ENCODE peak calls at places on chromosomes 3 and 15, in nine cellular contexts. F, Y, J, E, W, N, Z, C and U are unnamed samples.
A peak's percentile ranks its signal among the peaks of the same experiment; 100 is the strongest.

GRCh38 chr3:8386221-8386620 is 115.4 kb upstream of the LMCD1 start:
- DNase-seq in J (no peak), F (no peak), C (no peak), W (no peak), Z (no peak), Y (no peak), N (no peak), E (no peak), U (no peak)

GRCh38 chr3:25151497-25151896 is 276.6 kb upstream of the RARB start:
- DNase-seq in C (no peak), Y (no peak), E (no peak), J (no peak), N (no peak), F (no peak), W (no peak), Z (no peak), U (no peak)

GRCh38 chr3:119912220-119912619 is 130.3 kb downstream of the NR1I2 start:
- DNase-seq in J (no peak), N (no peak), W (no peak), Y (no peak), Z (no peak), C (no peak), F (no peak), E (no peak), U (no peak)

GRCh38 chr3:137469263-137469662 is 294.9 kb upstream of the SOX14 start:
- DNase-seq in W (no peak), F (no peak), Y (no peak), J (no peak), N (no peak), C (no peak), E (no peak), Z (no peak), U (no peak)

GRCh38 chr15:38524156-38524555 is 40.5 kb downstream of the RASGRP1 start:
- DNase-seq in F (no peak), Y (no peak), E (no peak), Z (no peak), W (no peak), N (no peak), C (no peak), J (no peak), U (no peak)

GRCh38 chr15:75350601-75351331 is 3.9 kb downstream of the NEIL1 start:
- DNase-seq in Y (no peak), C (no peak), N (no peak), Z (peak; percentile 4), W (no peak), E (no peak), F (no peak), J (no peak), U (no peak)

GRCh38 chr15:33183334-33183733 is 11.2 kb downstream of the FMN1 start:
- DNase-seq in Y (no peak), E (no peak), J (no peak), N (no peak), F (no peak), W (no peak), Z (no peak), C (no peak), U (no peak)

GRCh38 chr15:66673410-66674322 is 28.4 kb upstream of the SMAD6 start:
- DNase-seq in F (peak; percentile 37), W (peak; percentile 60), N (no peak), E (peak; percentile 87), J (no peak), C (peak; percentile 93), Y (no peak), Z (no peak), U (no peak)

GRCh38 chr3:19815805-19816204 is 118.2 kb downstream of the EFHB start:
- DNase-seq in C (no peak), E (no peak), W (no peak), N (no peak), Y (no peak), Z (no peak), F (no peak), J (no peak), U (no peak)

GRCh38 chr3:190131329-190131728 is 10.6 kb upstream of the P3H2 start:
- DNase-seq in N (no peak), J (no peak), W (peak; percentile 24), E (no peak), F (peak; percentile 52), Y (no peak), C (no peak), Z (no peak), U (no peak)

GRCh38 chr3:160331127-160331937 is 67.7 kb downstream of the IFT80 start:
- DNase-seq in W (peak; percentile 29), C (no peak), J (peak; percentile 56), F (no peak), Z (no peak), E (no peak), Y (no peak), N (no peak), U (no peak)

GRCh38 chr3:58556761-58557181 is 19.8 kb upstream of the ACOX2 start:
- DNase-seq in C (no peak), J (no peak), E (no peak), W (no peak), Z (no peak), F (no peak), Y (peak; percentile 41), N (no peak), U (peak; percentile 86)

GRCh38 chr3:126979076-126979628 is 3.8 kb upstream of the PLXNA1 start:
- DNase-seq in Z (no peak), E (no peak), F (no peak), C (no peak), Y (no peak), J (no peak), N (no peak), W (no peak), U (no peak)

GRCh38 chr3:45064512-45065372 is 38.6 kb downstream of the CLEC3B start:
- DNase-seq in F (no peak), J (no peak), E (no peak), C (no peak), N (no peak), W (peak; percentile 23), Y (no peak), Z (peak; percentile 55), U (no peak)

GRCh38 chr3:129602730-129603560 is 3.5 kb downstream of the PLXND1 start:
- DNase-seq in Z (no peak), N (no peak), Y (no peak), W (no peak), F (no peak), C (peak; percentile 74), E (peak; percentile 56), J (no peak), U (no peak)

GRCh38 chr3:134336587-134336986 is 37.7 kb downstream of the AMOTL2 start:
- DNase-seq in Y (no peak), F (no peak), E (no peak), Z (no peak), N (no peak), J (no peak), C (no peak), W (no peak), U (no peak)

GRCh38 chr3:186700267-186700666 is 16.9 kb upstream of the KNG1 start:
- DNase-seq in Y (no peak), E (no peak), W (no peak), Z (no peak), J (no peak), C (no peak), F (no peak), N (no peak), U (no peak)

GRCh38 chr15:76239786-76240185 is 71.5 kb downstream of the ETFA start:
- DNase-seq in W (no peak), Y (no peak), N (no peak), C (no peak), E (no peak), Z (no peak), J (no peak), F (no peak), U (no peak)

GRCh38 chr3:11530153-11530721 is 113.5 kb downstream of the VGLL4 start:
- DNase-seq in Z (no peak), W (no peak), E (no peak), Y (no peak), F (no peak), J (no peak), C (no peak), N (no peak), U (no peak)

DNA sequence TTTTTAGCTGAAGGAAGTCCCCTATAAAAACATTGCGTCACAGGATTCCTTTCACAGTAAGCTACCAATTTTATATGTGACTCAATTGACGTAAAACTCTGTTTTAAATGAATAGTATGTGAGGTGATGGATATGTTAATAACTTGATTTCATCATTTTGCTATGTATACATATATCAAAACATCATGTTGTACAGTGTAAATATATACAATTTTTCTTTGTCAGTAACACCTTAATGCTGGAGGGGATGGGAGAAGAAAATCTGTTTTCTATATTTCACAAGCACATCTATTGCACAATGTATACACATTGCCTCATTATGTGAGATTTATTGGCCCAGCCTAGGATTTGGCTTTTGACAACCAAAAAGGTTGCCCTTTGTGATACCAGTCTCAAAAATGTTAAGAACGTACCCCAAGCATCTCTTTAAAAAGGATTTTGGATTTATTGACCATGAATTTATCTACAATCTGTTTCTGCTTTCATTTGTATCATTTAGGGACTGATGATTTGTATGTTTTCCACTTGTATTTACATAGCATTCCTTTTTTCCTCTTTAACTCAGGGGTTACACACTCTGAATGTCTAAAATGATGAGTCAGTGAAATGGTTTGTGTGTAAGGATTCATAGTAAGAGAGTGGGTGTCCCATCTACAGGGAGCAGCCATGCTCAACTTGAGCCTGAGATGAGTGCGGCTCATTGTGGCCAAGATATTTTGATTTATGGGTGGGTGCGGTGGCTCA is 62.6 kb downstream of the CRTC3 start:
- DNase-seq in C (no peak), E (no peak), W (no peak), Z (no peak), F (no peak), J (no peak), N (no peak), Y (no peak), U (no peak)
- TF ChIP-seq POLR2AphosphoS5 in C (no peak), E (no peak), W (no peak), Z (no peak), F (no peak), J (no peak), N (no peak), Y (no peak), U (peak; percentile 81)

GRCh38 chr15:65413760-65414144 is 9.0 kb downstream of the IGDCC4 start:
- DNase-seq in W (no peak), J (peak; percentile 66), C (no peak), Y (no peak), Z (no peak), E (no peak), F (no peak), N (no peak), U (no peak)
- H3K4me3 ChIP-seq in W (no peak overlapping the region), J (no peak overlapping the region), C (no peak overlapping the region), Y (no peak overlapping the region), Z (no peak overlapping the region), E (no peak overlapping the region), F (no peak overlapping the region), N (no peak overlapping the region), U (no peak overlapping the region)

DNA sequence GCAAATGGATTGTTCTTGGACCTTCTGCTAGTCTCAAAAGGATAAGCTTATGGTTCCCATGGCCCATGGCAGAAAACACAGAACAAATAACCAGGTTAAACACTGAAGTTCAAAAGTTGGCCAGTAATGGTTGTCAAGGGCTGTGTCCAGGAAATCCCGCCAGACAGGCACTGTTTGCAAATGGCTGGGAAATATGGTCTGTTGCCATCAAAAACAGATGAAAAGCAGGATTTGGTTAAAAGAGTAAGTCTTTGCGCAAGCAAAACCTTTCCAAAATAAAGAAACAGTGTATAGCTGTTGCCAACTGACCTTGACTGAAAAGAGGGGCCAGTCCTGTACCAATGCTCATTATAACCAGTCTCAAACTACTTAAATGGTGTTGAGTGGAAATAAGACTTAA is 58.6 kb downstream of the WWTR1 start:
- DNase-seq in Z (no peak), F (no peak), N (no peak), W (no peak), C (no peak), J (no peak), E (no peak), Y (no peak), U (no peak)
- TF ChIP-seq POLR2AphosphoS5 in Z (no peak), F (no peak), N (no peak), W (no peak), C (no peak), J (no peak), E (no peak), Y (no peak), U (no peak)

GRCh38 chr15:48402778-48403177 is 71.5 kb downstream of the DUT start:
- DNase-seq in F (no peak), W (no peak), C (no peak), N (no peak), Y (peak; percentile 22), J (no peak), Z (no peak), E (no peak), U (peak; percentile 47)
- H3K4me3 ChIP-seq in F (no peak overlapping the region), W (no peak overlapping the region), C (no peak overlapping the region), N (no peak overlapping the region), Y (no peak overlapping the region), J (no peak overlapping the region), Z (no peak overlapping the region), E (no peak overlapping the region), U (no peak overlapping the region)